ENCODE peak calls at places on chromosome 20, in four cellular contexts. One of them, this sample, is unnamed.

GRCh38 chr20:34768105-34768504 is 57.3 kb downstream of the NCOA6 start:
- DNase-seq in GM13976: no peak
- DNase-seq in posterior cingulate gyrus: no peak
- DNase-seq in HS-5: peak; percentile 84
- DNase-seq in this sample: no peak

GRCh38 chr20:45782890-45783289 is 8.8 kb downstream of the WFDC3 start:
- DNase-seq in GM13976: no peak
- DNase-seq in posterior cingulate gyrus: no peak
- DNase-seq in HS-5: no peak
- DNase-seq in this sample: no peak

GRCh38 chr20:62008643-62009183 is 57.0 kb downstream of the TAF4 start:
- DNase-seq in HS-5: no peak
- DNase-seq in posterior cingulate gyrus: no peak
- DNase-seq in GM13976: no peak
- DNase-seq in this sample: no peak

GRCh38 chr20:63284083-63284440 is 8.9 kb upstream of the COL20A1 start:
- DNase-seq in GM13976: no peak
- DNase-seq in HS-5: no peak
- DNase-seq in posterior cingulate gyrus: no peak
- DNase-seq in this sample: no peak

GRCh38 chr20:31566332-31566657 is 38.8 kb upstream of the ID1 start:
- DNase-seq in GM13976: no peak
- DNase-seq in posterior cingulate gyrus: no peak
- DNase-seq in HS-5: no peak
- DNase-seq in this sample: no peak

GRCh38 chr20:16785221-16785620 is 37.1 kb downstream of the OTOR start:
- DNase-seq in GM13976: no peak
- DNase-seq in posterior cingulate gyrus: no peak
- DNase-seq in HS-5: no peak
- DNase-seq in this sample: no peak

GRCh38 chr20:34989670-34990069 is 34.0 kb downstream of the MYH7B start:
- DNase-seq in HS-5: no peak
- DNase-seq in posterior cingulate gyrus: no peak
- DNase-seq in GM13976: no peak
- DNase-seq in this sample: no peak

GRCh38 chr20:37519508-37520416 is 1.3 kb upstream of the NNAT start:
- DNase-seq in HS-5: no peak
- DNase-seq in GM13976: peak; percentile 33
- DNase-seq in posterior cingulate gyrus: no peak
- DNase-seq in this sample: no peak

GRCh38 chr20:44597516-44597915 is 15.1 kb downstream of the PKIG start:
- DNase-seq in posterior cingulate gyrus: no peak
- DNase-seq in GM13976: no peak
- DNase-seq in HS-5: no peak
- DNase-seq in this sample: no peak

GRCh38 chr20:51800132-51800721 is 2.1 kb downstream of the SALL4 start:
- DNase-seq in GM13976: peak; percentile 83
- DNase-seq in HS-5: peak; percentile 73
- DNase-seq in posterior cingulate gyrus: peak; percentile 40
- DNase-seq in this sample: peak; percentile 66

GRCh38 chr20:44969320-44969879 is 3.1 kb downstream of the STK4 start:
- DNase-seq in GM13976: no peak
- DNase-seq in posterior cingulate gyrus: no peak
- DNase-seq in HS-5: no peak
- DNase-seq in this sample: no peak